ENCODE peak calls at places on chromosomes 11 and 22, in four cellular contexts. One of them, this sample, is unnamed.

GRCh38 chr11:93622043-93622442 is 39.4 kb upstream of the CEP295 start:
- DNase-seq in central memory CD4-positive, alpha-beta T cell: no peak
- DNase-seq in HT1080: no peak
- DNase-seq in PC-3: peak
- DNase-seq in this sample: no peak

GRCh38 chr22:33867118-33867863 is 53.0 kb downstream of the LARGE1 start:
- DNase-seq in central memory CD4-positive, alpha-beta T cell: no peak
- DNase-seq in HT1080: no peak
- DNase-seq in PC-3: peak
- DNase-seq in this sample: peak

GRCh38 chr22:42623756-42624446 is 9.2 kb upstream of the POLDIP3 start:
- DNase-seq in central memory CD4-positive, alpha-beta T cell: no peak
- DNase-seq in HT1080: no peak
- DNase-seq in PC-3: no peak
- DNase-seq in this sample: no peak

GRCh38 chr11:103844327-103845215 is 191.9 kb upstream of the DDI1 start:
- DNase-seq in central memory CD4-positive, alpha-beta T cell: no peak
- DNase-seq in HT1080: no peak
- DNase-seq in PC-3: no peak
- DNase-seq in this sample: no peak

GRCh38 chr11:78731008-78731407 is 156.3 kb upstream of the NARS2 start:
- DNase-seq in central memory CD4-positive, alpha-beta T cell: no peak
- DNase-seq in HT1080: no peak
- DNase-seq in PC-3: no peak
- DNase-seq in this sample: peak

GRCh38 chr22:25987948-25988347 is 181.3 kb upstream of the SEZ6L start:
- DNase-seq in central memory CD4-positive, alpha-beta T cell: no peak
- DNase-seq in HT1080: no peak
- DNase-seq in PC-3: no peak
- DNase-seq in this sample: no peak

GRCh38 chr11:62881579-62882427 is 1.1 kb downstream of the SLC3A2 start:
- DNase-seq in central memory CD4-positive, alpha-beta T cell: peak
- DNase-seq in HT1080: peak
- DNase-seq in PC-3: peak
- DNase-seq in this sample: peak

GRCh38 chr11:115201121-115201792 is 303.0 kb downstream of the CADM1 start:
- DNase-seq in central memory CD4-positive, alpha-beta T cell: no peak
- DNase-seq in HT1080: peak
- DNase-seq in PC-3: no peak
- DNase-seq in this sample: peak

GRCh38 chr22:37657590-37658132 is 862 bp upstream of the PDXP start:
- DNase-seq in central memory CD4-positive, alpha-beta T cell: no peak
- DNase-seq in HT1080: peak
- DNase-seq in PC-3: peak
- DNase-seq in this sample: peak

GRCh38 chr11:117273550-117274289 is 17.4 kb upstream of the BACE1-AS start:
- DNase-seq in central memory CD4-positive, alpha-beta T cell: no peak
- DNase-seq in HT1080: peak
- DNase-seq in PC-3: no peak
- DNase-seq in this sample: no peak

GRCh38 chr11:11836676-11837231 is 5.0 kb upstream of the USP47 start:
- DNase-seq in central memory CD4-positive, alpha-beta T cell: no peak
- DNase-seq in HT1080: no peak
- DNase-seq in PC-3: no peak
- DNase-seq in this sample: no peak

GRCh38 chr11:71170619-71171018 is 81.8 kb downstream of the SHANK2 start:
- DNase-seq in central memory CD4-positive, alpha-beta T cell: no peak
- DNase-seq in HT1080: no peak
- DNase-seq in PC-3: no peak
- DNase-seq in this sample: no peak

GRCh38 chr11:15665368-15665871 is 550.7 kb downstream of the INSC start:
- DNase-seq in central memory CD4-positive, alpha-beta T cell: no peak
- DNase-seq in HT1080: peak
- DNase-seq in PC-3: peak
- DNase-seq in this sample: peak

GRCh38 chr11:16989554-16989953 is 24.7 kb downstream of the PLEKHA7 start:
- DNase-seq in central memory CD4-positive, alpha-beta T cell: no peak
- DNase-seq in HT1080: no peak
- DNase-seq in PC-3: no peak
- DNase-seq in this sample: no peak

GRCh38 chr22:22121445-22121844 is 123.1 kb upstream of the VPREB1 start:
- DNase-seq in central memory CD4-positive, alpha-beta T cell: no peak
- DNase-seq in HT1080: no peak
- DNase-seq in PC-3: no peak
- DNase-seq in this sample: no peak

GRCh38 chr11:34243620-34244493 is 114.0 kb downstream of the ABTB2 start:
- DNase-seq in central memory CD4-positive, alpha-beta T cell: no peak
- DNase-seq in HT1080: peak
- DNase-seq in PC-3: peak
- DNase-seq in this sample: peak

GRCh38 chr11:122656631-122657101 is 1.1 kb downstream of the UBASH3B start:
- DNase-seq in central memory CD4-positive, alpha-beta T cell: peak
- DNase-seq in HT1080: peak
- DNase-seq in PC-3: peak
- DNase-seq in this sample: peak

GRCh38 chr11:64629103-64629502 is 38.1 kb downstream of the SLC22A12 start:
- DNase-seq in central memory CD4-positive, alpha-beta T cell: no peak
- DNase-seq in HT1080: no peak
- DNase-seq in PC-3: no peak
- DNase-seq in this sample: no peak

GRCh38 chr11:115581871-115582639 is 77.8 kb upstream of the CADM1 start:
- DNase-seq in central memory CD4-positive, alpha-beta T cell: no peak
- DNase-seq in HT1080: peak
- DNase-seq in PC-3: no peak
- DNase-seq in this sample: peak

GRCh38 chr11:21511835-21512440 is 680.9 kb upstream of the ANO5 start:
- DNase-seq in central memory CD4-positive, alpha-beta T cell: no peak
- DNase-seq in HT1080: peak
- DNase-seq in PC-3: peak
- DNase-seq in this sample: peak

GRCh38 chr22:20641198-20641892 is 132.6 kb upstream of the SERPIND1 start:
- DNase-seq in central memory CD4-positive, alpha-beta T cell: no peak
- DNase-seq in HT1080: no peak
- DNase-seq in PC-3: no peak
- DNase-seq in this sample: no peak

GRCh38 chr11:110582728-110583432 is 129.4 kb downstream of the ARHGAP20 start:
- DNase-seq in central memory CD4-positive, alpha-beta T cell: no peak
- DNase-seq in HT1080: no peak
- DNase-seq in PC-3: no peak
- DNase-seq in this sample: no peak

GRCh38 chr11:10605941-10606381 is 37.5 kb upstream of the LYVE1 start:
- DNase-seq in central memory CD4-positive, alpha-beta T cell: no peak
- DNase-seq in HT1080: peak
- DNase-seq in PC-3: no peak
- DNase-seq in this sample: no peak

GRCh38 chr11:78202733-78203167 is 14.0 kb downstream of the USP35 start:
- DNase-seq in central memory CD4-positive, alpha-beta T cell: peak
- DNase-seq in HT1080: peak
- DNase-seq in PC-3: no peak
- DNase-seq in this sample: no peak

GRCh38 chr11:118415739-118416068 is 14.3 kb downstream of the ATP5MG start:
- DNase-seq in central memory CD4-positive, alpha-beta T cell: peak
- DNase-seq in HT1080: peak
- DNase-seq in PC-3: peak
- DNase-seq in this sample: peak

This sample was measured in kidney tubule cell.